ENCODE peak calls at places on chromosomes 2 and 18, in five cellular contexts. D, X, O, Z and W are unnamed samples.

GRCh38 chr18:63763831-63764600 is 11.2 kb upstream of the SERPINB7 start:
- DNase-seq in X (no peak), D (no peak), Z (no peak), O (no peak), W (no peak)

GRCh38 chr18:34397286-34397896 is 172.7 kb upstream of the NOL4 start:
- DNase-seq in D (no peak), O (peak; percentile 70), Z (no peak), X (no peak), W (no peak)

GRCh38 chr2:5453648-5454390 is 238.4 kb upstream of the SOX11 start:
- DNase-seq in O (no peak), D (no peak), X (no peak), Z (no peak), W (no peak)

GRCh38 chr2:12284487-12284886 is 432.2 kb upstream of the TRIB2 start:
- DNase-seq in O (no peak), X (no peak), Z (no peak), D (no peak), W (no peak)

GRCh38 chr2:148586528-148587128 is 57.9 kb upstream of the EPC2 start:
- DNase-seq in X (no peak), O (no peak), Z (no peak), D (no peak), W (no peak)

GRCh38 chr2:128473175-128474013 is 154.7 kb upstream of the HS6ST1 start:
- DNase-seq in X (peak; percentile 41), D (no peak), Z (no peak), O (no peak), W (no peak)

GRCh38 chr2:56191617-56192016 is 7.8 kb downstream of the CCDC85A start:
- DNase-seq in O (peak; percentile 39), D (peak; percentile 58), Z (peak; percentile 17), X (no peak), W (peak; percentile 48)

GRCh38 chr18:77405096-77405495 is 155.4 kb downstream of the GALR1 start:
- DNase-seq in D (no peak), X (no peak), Z (no peak), O (no peak), W (no peak)

GRCh38 chr2:131027566-131028528 is 65.4 kb downstream of the FAM168B start:
- DNase-seq in D (no peak), O (no peak), X (no peak), Z (no peak), W (no peak)

GRCh38 chr2:162840598-162841246 is 2.2 kb upstream of the KCNH7 start:
- DNase-seq in D (peak; percentile 4), O (peak; percentile 70), X (peak; percentile 4), Z (peak; percentile 17), W (peak; percentile 81)

GRCh38 chr2:237441605-237442004 is 27.6 kb upstream of the COL6A3 start:
- DNase-seq in D (no peak), X (no peak), Z (no peak), O (no peak), W (no peak)

GRCh38 chr2:430280-431040 is 142.6 kb upstream of the ALKAL2 start:
- DNase-seq in D (no peak), X (no peak), Z (no peak), O (no peak), W (no peak)

GRCh38 chr2:185436787-185437372 is 301.7 kb upstream of the FSIP2 start:
- DNase-seq in D (no peak), X (no peak), O (no peak), Z (no peak), W (no peak)

GRCh38 chr2:194319222-194319992 is 1337.6 kb upstream of the SLC39A10 start:
- DNase-seq in Z (peak; percentile 6), X (no peak), D (no peak), O (peak; percentile 30), W (no peak)

GRCh38 chr18:69455120-69455519 is 54.4 kb downstream of the DOK6 start:
- DNase-seq in X (no peak), O (no peak), D (no peak), Z (no peak), W (no peak)

GRCh38 chr2:3313845-3314375 is 63.7 kb downstream of the EIPR1 start:
- DNase-seq in X (no peak), D (no peak), O (no peak), Z (no peak), W (no peak)

GRCh38 chr2:134407154-134407890 is 153.4 kb downstream of the MGAT5 start:
- DNase-seq in Z (no peak), D (no peak), O (no peak), X (no peak), W (no peak)

GRCh38 chr18:67510831-67511230 is 5.7 kb downstream of the DSEL start:
- DNase-seq in Z (no peak), D (no peak), O (no peak), X (no peak), W (no peak)

GRCh38 chr18:3492166-3492565 is 42.2 kb downstream of the TGIF1 start:
- DNase-seq in D (no peak), O (no peak), Z (no peak), X (no peak), W (no peak)
- TF ChIP-seq HDAC2 in D (no peak), O (no peak), Z (no peak), X (no peak), W (no peak)

GRCh38 chr2:174840436-174840835 is 76.2 kb upstream of the CHRNA1 start:
- DNase-seq in D (no peak), O (no peak), Z (no peak), X (no peak), W (no peak)
- TF ChIP-seq HDAC2 in D (no peak), O (no peak), Z (no peak), X (no peak), W (no peak)

GRCh38 chr2:143440619-143441018 is 311.4 kb downstream of the ARHGAP15 start:
- DNase-seq in X (no peak), O (no peak), D (no peak), Z (no peak), W (no peak)

GRCh38 chr2:143442203-143442602 is 313.0 kb downstream of the ARHGAP15 start:
- DNase-seq in D (no peak), Z (no peak), X (no peak), O (no peak), W (no peak)
- TF ChIP-seq HDAC2 in D (no peak), Z (no peak), X (no peak), O (no peak), W (no peak)

GRCh38 chr18:74694436-74694835 is 96.8 kb downstream of the ZNF407 start:
- DNase-seq in D (no peak), Z (no peak), O (no peak), X (no peak), W (no peak)

GRCh38 chr18:74699455-74699854 is 101.8 kb downstream of the ZNF407 start:
- DNase-seq in D (no peak), O (no peak), Z (no peak), X (no peak), W (no peak)

GRCh38 chr18:74692367-74693013 is 94.8 kb downstream of the ZNF407 start:
- DNase-seq in X (no peak), Z (no peak), O (no peak), D (no peak), W (no peak)

GRCh38 chr18:74698881-74699280 is 101.2 kb downstream of the ZNF407 start:
- DNase-seq in X (no peak), O (no peak), Z (no peak), D (no peak), W (no peak)

DNA sequence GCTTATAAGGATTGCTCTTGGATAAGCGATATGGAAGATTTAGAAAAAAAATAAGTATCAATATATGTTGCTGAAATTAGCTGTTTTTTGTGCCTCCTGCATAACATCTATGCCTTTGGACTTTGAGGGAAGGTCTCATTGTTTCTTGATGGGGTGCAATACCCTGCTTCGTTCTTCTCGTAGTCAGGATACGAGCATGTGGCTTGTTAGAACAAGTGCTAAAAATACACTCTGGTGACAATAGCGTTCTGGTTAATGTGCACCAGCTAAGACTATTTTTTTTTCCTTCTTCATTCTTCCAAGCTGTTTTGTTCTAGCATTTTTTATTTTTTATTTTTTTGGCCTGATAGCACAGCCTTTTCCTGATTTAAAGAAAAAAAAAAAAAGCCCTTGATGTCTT is 97.5 kb downstream of the ZNF407 start:
- DNase-seq in D (no peak), Z (no peak), X (no peak), O (no peak), W (no peak)
- TF ChIP-seq HDAC2 in D (no peak), Z (no peak), X (no peak), O (no peak), W (no peak)

GRCh38 chr2:73008261-73009159 is 63.0 kb downstream of the SFXN5 start:
- DNase-seq in O (no peak), Z (no peak), X (no peak), D (no peak), W (no peak)

GRCh38 chr2:73004466-73004865 is 67.0 kb downstream of the SFXN5 start:
- DNase-seq in X (no peak), Z (no peak), O (no peak), D (no peak), W (peak; percentile 45)

GRCh38 chr2:73004889-73005596 is 66.5 kb downstream of the SFXN5 start:
- DNase-seq in Z (no peak), X (no peak), O (no peak), D (no peak), W (peak; percentile 40)

GRCh38 chr2:73009177-73009839 is 62.2 kb downstream of the SFXN5 start:
- DNase-seq in O (no peak), Z (no peak), X (no peak), D (no peak), W (no peak)

GRCh38 chr2:73006969-73007710 is 64.4 kb downstream of the SFXN5 start:
- DNase-seq in Z (no peak), X (no peak), D (no peak), O (no peak), W (no peak)
- TF ChIP-seq HDAC2 in Z (no peak), X (no peak), D (no peak), O (no peak), W (no peak)

DNA sequence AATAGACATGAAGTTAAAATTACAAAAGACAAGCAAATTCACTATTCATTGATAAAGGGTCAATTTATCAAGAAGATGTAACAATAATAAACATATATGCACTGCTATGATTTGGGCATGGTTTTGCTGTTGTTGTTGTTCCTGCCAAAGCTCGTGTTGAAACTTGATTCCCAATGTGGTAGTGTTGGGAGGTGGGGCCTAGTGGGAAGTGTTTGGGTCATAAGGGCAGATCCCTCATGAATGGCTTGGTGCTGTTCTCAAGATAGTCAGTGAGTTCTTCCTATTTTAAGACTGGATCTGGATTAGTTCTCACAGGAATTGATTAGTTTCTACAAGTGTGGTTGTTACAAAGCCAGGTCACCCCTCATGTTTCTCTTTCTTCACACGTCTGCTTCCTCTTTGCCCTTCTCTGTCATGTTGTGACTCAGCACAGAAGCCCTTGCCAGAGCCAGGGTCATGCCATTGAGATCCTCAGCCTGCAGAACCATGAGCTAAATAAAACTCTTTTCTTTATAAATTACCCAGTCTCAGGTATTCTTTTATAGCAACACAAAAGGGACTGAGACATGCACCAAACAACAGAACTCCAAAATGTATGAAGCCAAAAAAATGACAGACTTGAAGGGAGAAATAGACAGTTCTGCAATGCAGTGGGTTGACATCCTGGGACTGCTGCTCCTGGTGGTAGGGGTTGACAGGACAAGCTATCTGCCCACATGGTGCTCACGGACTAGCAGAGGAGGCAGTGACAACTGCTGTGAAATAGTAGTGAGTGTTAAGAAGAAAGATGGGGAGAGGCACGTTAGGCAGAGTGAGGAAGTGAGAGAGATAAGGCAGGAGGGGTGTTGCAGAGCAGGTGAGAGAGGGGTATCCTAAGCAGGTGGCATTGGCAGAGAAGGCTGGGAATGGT is 18.6 kb upstream of the SKA1 start:
- DNase-seq in Z (no peak), D (no peak), X (peak; percentile 79), O (peak; percentile 11), W (no peak)
- TF ChIP-seq HDAC2 in Z (no peak), D (no peak), X (no peak), O (no peak), W (no peak)

GRCh38 chr18:12282436-12283039 is 25.5 kb upstream of the TUBB6 start:
- DNase-seq in D (no peak), X (no peak), Z (no peak), O (peak; percentile 27), W (no peak)
- TF ChIP-seq HDAC2 in D (no peak), X (no peak), Z (no peak), O (no peak), W (no peak)